ENCODE peak calls at places on chromosomes 7 and 10, in nine cellular contexts. I is astrocyte of the spinal cord, F is A549, N is adrenal gland, O is fibroblast of lung, T is choroid plexus epithelial cell, Z is upper lobe of left lung, H is breast epithelium, G is colonic mucosa. Y is an unnamed sample.

GRCh38 chr7:6709808-6710207 is 3.1 kb upstream of the ZNF12 start:
- DNase-seq in I (no peak), F (no peak), N (no peak), O (no peak), T (no peak), Z (no peak), H (no peak), G (no peak), Y (no peak)

GRCh38 chr7:2016021-2016631 is 216.6 kb downstream of the MAD1L1 start:
- DNase-seq in I (no peak), F (no peak), N (no peak), O (no peak), T (no peak), Z (peak), H (no peak), G (no peak), Y (no peak)

GRCh38 chr10:97538401-97538800 is 34.2 kb upstream of the ANKRD2 start:
- DNase-seq in I (peak), F (no peak), N (no peak), O (no peak), T (peak), Z (no peak), H (no peak), G (no peak), Y (peak)

GRCh38 chr7:152144557-152145245 is 119.2 kb downstream of the GALNT11 start:
- DNase-seq in I (no peak), F (no peak), N (no peak), O (no peak), T (no peak), Z (no peak), H (no peak), G (no peak), Y (no peak)

GRCh38 chr7:135321556-135321955 is 87.9 kb downstream of the STRA8 start:
- DNase-seq in I (peak), F (no peak), N (no peak), O (peak), T (peak), Z (no peak), H (no peak), G (no peak), Y (peak)

GRCh38 chr10:52280051-52280450 is 34.0 kb upstream of the DKK1 start:
- DNase-seq in I (no peak), F (no peak), N (no peak), O (peak), T (peak), Z (no peak), H (no peak), G (no peak), Y (peak)

GRCh38 chr10:89478085-89478738 is 57.2 kb downstream of the SLC16A12 start:
- DNase-seq in I (peak), F (no peak), N (no peak), O (no peak), T (peak), Z (no peak), H (no peak), G (no peak), Y (no peak)

GRCh38 chr7:71377469-71377868 is 245.5 kb downstream of the GALNT17 start:
- DNase-seq in I (no peak), F (no peak), N (no peak), O (no peak), T (no peak), Z (no peak), H (no peak), G (no peak), Y (no peak)

GRCh38 chr7:66152538-66153191 is 38.0 kb downstream of the CRCP start:
- DNase-seq in I (no peak), F (no peak), N (no peak), O (no peak), T (peak), Z (peak), H (no peak), G (no peak), Y (peak)

GRCh38 chr10:97553575-97554100 is 18.9 kb upstream of the ANKRD2 start:
- DNase-seq in I (peak), F (peak), N (peak), O (peak), T (peak), Z (peak), H (peak), G (peak), Y (peak)

GRCh38 chr10:42938351-42938750 is 138.5 kb upstream of the RET start:
- DNase-seq in I (no peak), F (no peak), N (no peak), O (no peak), T (no peak), Z (no peak), H (no peak), G (no peak), Y (no peak)

GRCh38 chr7:130139193-130139950 is 65.8 kb downstream of the TMEM209 start:
- DNase-seq in I (no peak), F (no peak), N (no peak), O (no peak), T (no peak), Z (peak), H (no peak), G (no peak), Y (no peak)

GRCh38 chr10:31706464-31706863 is 222.2 kb downstream of the ARHGAP12 start:
- DNase-seq in I (no peak), F (no peak), N (no peak), O (no peak), T (no peak), Z (no peak), H (no peak), G (no peak), Y (no peak)
- H3K4me3 ChIP-seq in I (no peak), F (no peak), N (no peak), O (no peak), T (no peak), Z (peak), H (peak), G (no peak), Y (no peak)

GRCh38 chr10:45672201-45673073 is at the start of gene ZFAND4:
- DNase-seq in I (peak), F (peak), N (peak), O (peak), T (peak), Z (peak), H (peak), G (peak), Y (peak)
- TF ChIP-seq CTCF in I (peak), F (peak), N (peak), O (peak), T (peak), Z (peak), H (peak), G (peak), Y (peak)

DNA sequence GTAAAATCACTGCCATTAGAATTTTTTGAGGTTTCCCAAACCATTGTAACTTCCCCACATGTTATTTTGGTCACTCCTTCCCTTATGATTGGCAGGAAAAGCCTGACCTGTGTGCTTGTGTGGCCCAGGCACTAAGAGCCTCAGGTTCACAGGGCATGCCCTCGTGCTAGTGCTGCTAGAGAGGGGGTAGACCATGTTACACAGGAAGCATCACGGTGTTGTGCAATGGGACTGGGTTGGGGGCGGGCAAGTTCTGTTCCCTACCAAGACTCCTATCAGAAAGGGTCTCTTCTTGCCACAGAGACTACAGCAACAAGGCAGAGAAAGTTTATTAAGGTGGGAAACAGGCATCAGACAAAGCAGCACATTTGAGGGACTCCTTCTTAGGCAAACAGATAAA is 32.2 kb downstream of the LSM5 start:
- DNase-seq in I (no peak), F (no peak), N (no peak), O (no peak), T (no peak), Z (no peak), H (no peak), G (no peak), Y (no peak)
- H3K4me3 ChIP-seq in I (no peak), F (no peak), N (no peak), O (no peak), T (no peak), Z (no peak), H (no peak), G (no peak), Y (no peak)

DNA sequence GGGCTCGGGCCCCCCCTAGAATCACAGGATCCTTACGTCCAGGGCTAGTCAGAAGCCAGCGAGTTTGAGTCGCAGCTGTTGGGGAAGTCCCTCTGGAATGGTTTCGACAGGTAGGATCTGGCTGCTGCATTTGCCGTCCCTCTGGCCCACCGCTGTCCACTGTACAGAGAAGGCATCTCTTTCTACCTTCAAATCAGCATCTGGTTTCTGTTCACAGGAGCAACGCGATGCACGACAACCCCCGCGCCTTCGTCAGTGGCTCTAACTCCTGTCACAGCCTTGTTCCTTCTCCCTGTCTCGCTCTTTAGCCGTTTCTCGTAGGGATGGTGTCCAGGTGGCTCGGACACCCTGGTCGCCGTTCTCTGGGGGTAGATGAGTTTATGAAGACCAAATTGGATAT is 11.2 kb upstream of the PFKFB3 start:
- DNase-seq in I (no peak), F (no peak), N (no peak), O (no peak), T (no peak), Z (no peak), H (no peak), G (no peak), Y (no peak)
- TF ChIP-seq CTCF in I (no peak), F (no peak), N (no peak), O (no peak), T (no peak), Z (no peak), H (no peak), G (no peak), Y (no peak)

GRCh38 chr7:26073041-26073440 is 79.0 kb upstream of the NFE2L3 start:
- DNase-seq in I (no peak), F (no peak), N (no peak), O (no peak), T (no peak), Z (no peak), H (no peak), G (no peak), Y (no peak)

GRCh38 chr7:26081627-26082026 is 70.4 kb upstream of the NFE2L3 start:
- DNase-seq in I (no peak), F (no peak), N (no peak), O (no peak), T (no peak), Z (no peak), H (no peak), G (peak), Y (no peak)

GRCh38 chr7:26083113-26083512 is 68.9 kb upstream of the NFE2L3 start:
- DNase-seq in I (no peak), F (no peak), N (no peak), O (no peak), T (no peak), Z (no peak), H (no peak), G (no peak), Y (no peak)

GRCh38 chr7:26074919-26075318 is 77.1 kb upstream of the NFE2L3 start:
- DNase-seq in I (no peak), F (no peak), N (no peak), O (no peak), T (no peak), Z (no peak), H (no peak), G (no peak), Y (no peak)

GRCh38 chr7:26078437-26079362 is 73.3 kb upstream of the NFE2L3 start:
- DNase-seq in I (peak), F (peak), N (peak), O (peak), T (peak), Z (peak), H (peak), G (peak), Y (no peak)
- H3K4me3 ChIP-seq in I (no peak), F (peak), N (no peak), O (no peak), T (no peak), Z (no peak), H (peak), G (no peak), Y (no peak)

GRCh38 chr10:95133016-95133752 is 60.9 kb upstream of the ACSM6 start:
- DNase-seq in I (peak), F (peak), N (peak), O (peak), T (peak), Z (peak), H (peak), G (peak), Y (peak)
- TF ChIP-seq CTCF in I (peak), F (peak), N (peak), O (peak), T (peak), Z (peak), H (no peak), G (peak), Y (peak)

GRCh38 chr7:27140108-27140842 is 3.2 kb downstream of the HOXA5 start:
- DNase-seq in I (peak), F (no peak), N (peak), O (no peak), T (no peak), Z (no peak), H (no peak), G (peak), Y (no peak)
- H3K4me3 ChIP-seq in I (peak), F (no peak), N (no peak), O (peak), T (no peak), Z (peak), H (peak), G (peak), Y (no peak)

GRCh38 chr10:110597476-110597875 is 30.0 kb downstream of the SMC3 start:
- DNase-seq in I (no peak), F (no peak), N (no peak), O (no peak), T (no peak), Z (no peak), H (no peak), G (no peak), Y (no peak)

GRCh38 chr10:110600487-110601101 is 33.1 kb downstream of the SMC3 start:
- DNase-seq in I (peak), F (peak), N (peak), O (peak), T (peak), Z (no peak), H (no peak), G (no peak), Y (peak)
- TF ChIP-seq CTCF in I (peak), F (peak), N (peak), O (peak), T (peak), Z (no peak), H (no peak), G (peak), Y (peak)

GRCh38 chr7:149692557-149692982 is 80.8 kb downstream of the ZNF467 start:
- DNase-seq in I (no peak), F (no peak), N (no peak), O (no peak), T (no peak), Z (no peak), H (no peak), G (no peak), Y (no peak)
- H3K4me3 ChIP-seq in I (no peak), F (no peak), N (no peak), O (peak), T (peak), Z (peak), H (peak), G (no peak), Y (peak)

Y was measured in fibroblast of the aortic adventitia.